ENCODE peak calls at places on chromosomes 2 and 18, in eight cellular contexts. A, G, N, F, P, V, O and K are unnamed samples.

GRCh38 chr2:179265082-179265575 is 497 bp upstream of the SESTD1 start:
- DNase-seq in A (no peak), G (no peak), N (peak), F (no peak), P (no peak), V (peak), O (no peak), K (no peak)

GRCh38 chr18:65788373-65788772 is 37.6 kb downstream of the CDH7 start:
- DNase-seq in A (no peak), G (no peak), N (no peak), F (no peak), P (peak), V (no peak), O (no peak), K (no peak)

GRCh38 chr2:121554998-121555397 is 24.3 kb downstream of the RNU4ATAC start:
- DNase-seq in A (no peak), G (no peak), N (no peak), F (no peak), P (no peak), V (no peak), O (no peak), K (no peak)

GRCh38 chr2:190571666-190572065 is 37.1 kb upstream of the NEMP2 start:
- DNase-seq in A (no peak), G (no peak), N (peak), F (no peak), P (no peak), V (no peak), O (no peak), K (no peak)

GRCh38 chr18:62771494-62771893 is 56.2 kb downstream of the PHLPP1 start:
- DNase-seq in A (no peak), G (peak), N (no peak), F (no peak), P (no peak), V (no peak), O (no peak), K (no peak)

GRCh38 chr2:237432484-237433092 is 18.6 kb upstream of the COL6A3 start:
- DNase-seq in A (no peak), G (peak), N (peak), F (no peak), P (peak), V (peak), O (no peak), K (peak)

GRCh38 chr2:233165895-233166661 is 85.4 kb upstream of the ATG16L1 start:
- DNase-seq in A (no peak), G (no peak), N (peak), F (no peak), P (peak), V (no peak), O (no peak), K (no peak)

GRCh38 chr2:58939388-58939787 is 698.3 kb upstream of the FANCL start:
- DNase-seq in A (no peak), G (no peak), N (peak), F (no peak), P (no peak), V (peak), O (no peak), K (no peak)

GRCh38 chr18:8952796-8953760 is 149.4 kb upstream of the NDUFV2 start:
- DNase-seq in A (no peak), G (no peak), N (peak), F (no peak), P (no peak), V (peak), O (no peak), K (no peak)

GRCh38 chr2:177084607-177085006 is 128.0 kb upstream of the HNRNPA3 start:
- DNase-seq in A (no peak), G (no peak), N (no peak), F (no peak), P (no peak), V (no peak), O (no peak), K (no peak)

GRCh38 chr2:26318950-26319349 is 27.0 kb upstream of the SELENOI start:
- DNase-seq in A (no peak), G (no peak), N (no peak), F (no peak), P (no peak), V (no peak), O (no peak), K (no peak)

GRCh38 chr2:186497928-186498327 is 11.9 kb downstream of the ZC3H15 start:
- DNase-seq in A (no peak), G (no peak), N (no peak), F (no peak), P (no peak), V (no peak), O (no peak), K (no peak)

GRCh38 chr2:105509271-105510086 is 110.6 kb upstream of the FHL2 start:
- DNase-seq in A (no peak), G (no peak), N (no peak), F (no peak), P (no peak), V (no peak), O (no peak), K (no peak)

GRCh38 chr2:106117882-106118684 is 76.0 kb downstream of the UXS1 start:
- DNase-seq in A (no peak), G (no peak), N (peak), F (no peak), P (peak), V (no peak), O (no peak), K (no peak)

GRCh38 chr2:5546176-5546575 is 146.0 kb upstream of the SOX11 start:
- DNase-seq in A (peak), G (no peak), N (peak), F (no peak), P (peak), V (no peak), O (no peak), K (no peak)

GRCh38 chr2:137865954-137866540 is 98.2 kb upstream of the HNMT start:
- DNase-seq in A (no peak), G (peak), N (peak), F (no peak), P (no peak), V (peak), O (peak), K (no peak)

GRCh38 chr2:113117594-113118262 is 9.7 kb upstream of the IL1RN start:
- DNase-seq in A (no peak), G (no peak), N (peak), F (no peak), P (no peak), V (peak), O (no peak), K (no peak)

GRCh38 chr18:2538844-2539243 is 32.5 kb downstream of the METTL4 start:
- DNase-seq in A (no peak), G (no peak), N (no peak), F (no peak), P (no peak), V (peak), O (no peak), K (no peak)

GRCh38 chr2:26847663-26848335 is at the start of gene DPYSL5:
- DNase-seq in A (peak), G (no peak), N (no peak), F (peak), P (peak), V (peak), O (peak), K (no peak)

GRCh38 chr2:9806656-9807055 is 36.6 kb upstream of the TAF1B start:
- DNase-seq in A (no peak), G (no peak), N (no peak), F (no peak), P (no peak), V (no peak), O (no peak), K (no peak)

GRCh38 chr18:72336786-72337185 is 207.4 kb downstream of the CBLN2 start:
- DNase-seq in A (no peak), G (no peak), N (no peak), F (no peak), P (no peak), V (peak), O (no peak), K (no peak)